ENCODE peak calls at places on chromosomes 5 and 9, in eight cellular contexts. O is breast epithelium, A is neural progenitor cell, V is lung, F is pancreas, M is heart left ventricle, Q is SJCRH30, T is adrenal gland. L is an unnamed sample. For H3K4me1, the result is how much of the 10 kb centered on the place peaks cover.

GRCh38 chr9:117779760-117780159 is 75.6 kb downstream of the TLR4 start:
- DNase-seq in O (no peak), A (peak), V (no peak), F (no peak), M (no peak), Q (no peak), T (no peak), L (no peak)

GRCh38 chr5:140795259-140795641 is 598 bp downstream of the PCDHA2 start:
- DNase-seq in O (no peak), A (peak), V (no peak), F (no peak), M (no peak), Q (no peak), T (no peak), L (no peak)

GRCh38 chr5:107557051-107557658 is 113.6 kb downstream of the EFNA5 start:
- DNase-seq in O (peak), A (no peak), V (no peak), F (no peak), M (peak), Q (peak), T (no peak), L (peak)

GRCh38 chr9:79492092-79492995 is 79.4 kb upstream of the TLE4 start:
- DNase-seq in O (no peak), A (no peak), V (no peak), F (no peak), M (no peak), Q (no peak), T (no peak), L (no peak)

GRCh38 chr5:1510631-1511030 is 13.1 kb downstream of the LPCAT1 start:
- DNase-seq in O (no peak), A (no peak), V (peak), F (no peak), M (peak), Q (no peak), T (no peak), L (no peak)

GRCh38 chr5:36363776-36364175 is 62.1 kb upstream of the RANBP3L start:
- DNase-seq in O (no peak), A (no peak), V (no peak), F (no peak), M (no peak), Q (no peak), T (no peak), L (no peak)

GRCh38 chr9:71826289-71826688 is 58.0 kb upstream of the CEMIP2 start:
- DNase-seq in O (no peak), A (no peak), V (no peak), F (no peak), M (no peak), Q (no peak), T (no peak), L (no peak)

GRCh38 chr9:19420877-19421276 is 12.1 kb downstream of the ACER2 start:
- DNase-seq in O (no peak), A (no peak), V (no peak), F (no peak), M (no peak), Q (no peak), T (no peak), L (no peak)

GRCh38 chr9:93517331-93517730 is 59.1 kb upstream of the PHF2 start:
- DNase-seq in O (no peak), A (no peak), V (no peak), F (no peak), M (no peak), Q (no peak), T (no peak), L (no peak)

GRCh38 chr9:116391306-116391900 is 237.8 kb downstream of the PAPPA start:
- DNase-seq in O (no peak), A (no peak), V (no peak), F (no peak), M (no peak), Q (no peak), T (no peak), L (peak)

GRCh38 chr5:83955916-83956315 is 235.3 kb upstream of the HAPLN1 start:
- DNase-seq in O (no peak), A (no peak), V (no peak), F (no peak), M (no peak), Q (peak), T (no peak), L (no peak)

GRCh38 chr9:35357826-35358225 is 132.1 kb upstream of the RUSC2 start:
- DNase-seq in O (no peak), A (no peak), V (no peak), F (no peak), M (no peak), Q (no peak), T (no peak), L (no peak)

GRCh38 chr5:68348447-68349222 is 133.1 kb downstream of the PIK3R1 start:
- DNase-seq in O (no peak), A (no peak), V (no peak), F (no peak), M (peak), Q (no peak), T (no peak), L (peak)

GRCh38 chr5:123285122-123286011 is 137.8 kb downstream of the CEP120 start:
- DNase-seq in O (no peak), A (peak), V (no peak), F (no peak), M (no peak), Q (no peak), T (no peak), L (peak)

GRCh38 chr5:106092455-106092854 is 1578.3 kb downstream of the EFNA5 start:
- DNase-seq in O (no peak), A (no peak), V (no peak), F (no peak), M (no peak), Q (no peak), T (no peak), L (no peak)

GRCh38 chr9:4828776-4829175 is 36.0 kb downstream of the RCL1 start:
- DNase-seq in O (no peak), A (no peak), V (no peak), F (no peak), M (no peak), Q (peak), T (peak), L (no peak)

GRCh38 chr9:126108240-126108639 is 218.4 kb upstream of the MVB12B start:
- DNase-seq in O (no peak), A (peak), V (no peak), F (no peak), M (no peak), Q (peak), T (no peak), L (no peak)

GRCh38 chr5:17412760-17413671 is 85.0 kb upstream of the TAF11L2 start:
- DNase-seq in O (no peak), A (peak), V (no peak), F (no peak), M (no peak), Q (no peak), T (no peak), L (no peak)

GRCh38 chr5:6399978-6400910 is 21.9 kb upstream of the MED10 start:
- DNase-seq in O (no peak), A (no peak), V (no peak), F (no peak), M (no peak), Q (no peak), T (peak), L (no peak)

GRCh38 chr9:83675466-83675865 is 32.3 kb downstream of the UBQLN1 start:
- DNase-seq in O (no peak), A (no peak), V (no peak), F (no peak), M (no peak), Q (no peak), T (no peak), L (no peak)

GRCh38 chr5:62306494-62307363 is 723 bp downstream of the KIF2A start:
- DNase-seq in O (peak), A (peak), V (peak), F (peak), M (no peak), Q (peak), T (peak), L (peak)

GRCh38 chr5:137888875-137889759 is at the start of gene PKD2L2:
- DNase-seq in O (peak), A (peak), V (peak), F (peak), M (peak), Q (no peak), T (peak), L (peak)

GRCh38 chr5:90685425-90686022 is 126.9 kb downstream of the ADGRV1 start:
- DNase-seq in O (no peak), A (no peak), V (no peak), F (no peak), M (no peak), Q (no peak), T (no peak), L (no peak)

GRCh38 chr5:101728933-101729332 is 567.2 kb downstream of the SLCO4C1 start:
- DNase-seq in O (no peak), A (peak), V (no peak), F (no peak), M (no peak), Q (peak), T (no peak), L (no peak)

GRCh38 chr5:125338804-125339203 is 592.4 kb upstream of the ZNF608 start:
- DNase-seq in O (no peak), A (no peak), V (no peak), F (no peak), M (no peak), Q (no peak), T (no peak), L (no peak)

GRCh38 chr5:68277427-68277826 is 61.9 kb downstream of the PIK3R1 start:
- DNase-seq in O (no peak), A (no peak), V (no peak), F (no peak), M (no peak), Q (no peak), T (no peak), L (no peak)

GRCh38 chr9:5628183-5628529 is 751 bp upstream of the RIC1 start:
- DNase-seq in O (no peak), A (no peak), V (no peak), F (no peak), M (no peak), Q (no peak), T (no peak), L (no peak)

GRCh38 chr9:35666045-35666444 is 1.1 kb upstream of the ARHGEF39 start:
- DNase-seq in O (no peak), A (no peak), V (no peak), F (no peak), M (no peak), Q (no peak), T (no peak), L (no peak)

GRCh38 chr5:62593331-62593730 is 14.7 kb downstream of the LRRC70 start:
- DNase-seq in O (no peak), A (no peak), V (no peak), F (no peak), M (no peak), Q (no peak), T (no peak), L (no peak)

GRCh38 chr9:129587487-129588262 is 33.2 kb downstream of the C9orf50 start:
- DNase-seq in O (no peak), A (no peak), V (no peak), F (no peak), M (no peak), Q (peak), T (peak), L (no peak)

DNA sequence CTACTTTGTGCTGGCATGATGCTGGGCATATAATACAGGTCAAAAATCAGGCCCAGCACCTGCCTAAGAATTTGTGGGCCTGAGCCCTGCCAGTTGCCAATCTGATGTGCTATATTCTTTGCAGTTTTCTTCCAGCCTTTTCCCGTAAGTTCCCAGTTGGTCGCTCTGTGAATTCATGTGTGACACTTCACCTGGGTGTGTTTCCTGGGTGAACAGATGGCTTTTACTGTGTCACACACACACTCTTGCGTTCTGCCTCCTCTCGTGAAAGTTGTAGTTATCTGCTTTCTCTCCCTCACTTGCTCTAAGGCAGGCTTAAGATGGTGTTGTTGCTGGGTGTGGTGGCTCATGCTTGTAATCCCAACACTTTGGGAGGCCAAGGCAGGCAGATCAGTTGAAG is 153.5 kb upstream of the DMRT1 start:
- DNase-seq in O (no peak), A (no peak), V (no peak), F (no peak), M (no peak), Q (no peak), T (no peak), L (no peak)
- H3K4me1 ChIP-seq in O (under half), A (under half), V (under half), F (under half), M (half or more), Q (under half), T (under half), L (under half)

GRCh38 chr5:81851481-81852178 is 100.7 kb upstream of the SSBP2 start:
- DNase-seq in O (peak), A (peak), V (peak), F (peak), M (peak), Q (peak), T (peak), L (peak)
- H3K4me3 ChIP-seq in O (peak), A (peak), V (peak), F (peak), M (peak), Q (peak), T (peak), L (peak)

DNA sequence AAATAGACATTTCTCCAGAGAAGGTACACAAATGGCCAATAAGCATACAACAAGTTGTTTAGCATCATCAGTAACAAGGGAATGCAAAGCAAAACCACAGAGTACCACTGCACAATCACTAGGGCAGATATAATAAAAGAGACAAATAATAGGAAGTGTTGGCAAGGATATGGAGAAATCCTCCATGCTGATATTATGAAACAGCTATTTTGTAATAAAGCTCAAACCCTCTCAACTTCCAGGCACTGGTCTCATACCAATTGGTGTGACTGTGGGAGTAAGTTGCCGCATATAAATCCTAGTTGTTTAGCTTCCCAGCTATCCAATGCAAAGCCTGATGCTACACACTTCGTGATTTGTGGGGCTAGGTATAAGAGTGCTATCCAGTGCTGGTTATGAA is 88.6 kb downstream of the SMIM23 start:
- DNase-seq in O (no peak), A (no peak), V (no peak), F (no peak), M (no peak), Q (no peak), T (no peak), L (no peak)
- H3K27ac ChIP-seq in O (no peak), A (no peak), V (no peak), F (no peak), M (no peak), Q (no peak), T (no peak), L (no peak)

DNA sequence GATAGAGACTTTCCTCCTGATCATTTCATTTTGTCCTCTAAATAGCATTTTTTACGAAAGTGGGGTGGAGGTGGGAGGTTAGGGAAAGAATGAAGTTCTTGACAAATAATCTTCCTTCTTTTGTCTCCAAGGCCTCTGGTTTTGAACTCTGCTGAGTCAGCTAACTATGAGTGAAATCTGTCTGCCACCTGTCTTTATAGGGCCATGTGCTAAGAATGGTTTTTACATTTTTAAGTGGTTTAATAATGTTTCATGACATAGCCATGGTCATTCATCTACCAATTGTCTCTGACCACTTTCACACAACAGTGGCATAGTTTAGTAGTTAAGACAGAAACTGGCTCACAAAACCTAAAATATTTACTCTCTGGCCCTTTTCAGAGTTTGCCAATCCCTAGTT is 7.6 kb downstream of the MAN2A1 start:
- DNase-seq in O (no peak), A (no peak), V (no peak), F (no peak), M (no peak), Q (peak), T (no peak), L (no peak)
- H3K4me1 ChIP-seq in O (under half), A (under half), V (under half), F (half or more), M (under half), Q (under half), T (half or more), L (under half)

GRCh38 chr5:81091199-81091598 is 131.0 kb downstream of the RASGRF2 start:
- DNase-seq in O (no peak), A (no peak), V (no peak), F (no peak), M (no peak), Q (no peak), T (no peak), L (no peak)
- H3K4me3 ChIP-seq in O (no peak), A (no peak), V (no peak), F (no peak), M (no peak), Q (no peak), T (no peak), L (no peak)

GRCh38 chr5:170310187-170310586 is 12.6 kb upstream of the LCP2 start:
- DNase-seq in O (no peak), A (no peak), V (no peak), F (no peak), M (no peak), Q (no peak), T (no peak), L (no peak)

GRCh38 chr5:170314696-170315095 is 17.1 kb upstream of the LCP2 start:
- DNase-seq in O (no peak), A (no peak), V (no peak), F (no peak), M (no peak), Q (no peak), T (no peak), L (no peak)

GRCh38 chr5:170311856-170312405 is 14.4 kb upstream of the LCP2 start:
- DNase-seq in O (no peak), A (no peak), V (no peak), F (no peak), M (no peak), Q (no peak), T (no peak), L (no peak)

GRCh38 chr5:170313344-170313743 is 15.8 kb upstream of the LCP2 start:
- DNase-seq in O (no peak), A (no peak), V (no peak), F (no peak), M (no peak), Q (peak), T (no peak), L (no peak)

GRCh38 chr5:170312666-170313065 is 15.1 kb upstream of the LCP2 start:
- DNase-seq in O (no peak), A (no peak), V (no peak), F (no peak), M (no peak), Q (peak), T (peak), L (no peak)
- H3K27ac ChIP-seq in O (no peak), A (no peak), V (peak), F (peak), M (no peak), Q (no peak), T (no peak), L (no peak)

DNA sequence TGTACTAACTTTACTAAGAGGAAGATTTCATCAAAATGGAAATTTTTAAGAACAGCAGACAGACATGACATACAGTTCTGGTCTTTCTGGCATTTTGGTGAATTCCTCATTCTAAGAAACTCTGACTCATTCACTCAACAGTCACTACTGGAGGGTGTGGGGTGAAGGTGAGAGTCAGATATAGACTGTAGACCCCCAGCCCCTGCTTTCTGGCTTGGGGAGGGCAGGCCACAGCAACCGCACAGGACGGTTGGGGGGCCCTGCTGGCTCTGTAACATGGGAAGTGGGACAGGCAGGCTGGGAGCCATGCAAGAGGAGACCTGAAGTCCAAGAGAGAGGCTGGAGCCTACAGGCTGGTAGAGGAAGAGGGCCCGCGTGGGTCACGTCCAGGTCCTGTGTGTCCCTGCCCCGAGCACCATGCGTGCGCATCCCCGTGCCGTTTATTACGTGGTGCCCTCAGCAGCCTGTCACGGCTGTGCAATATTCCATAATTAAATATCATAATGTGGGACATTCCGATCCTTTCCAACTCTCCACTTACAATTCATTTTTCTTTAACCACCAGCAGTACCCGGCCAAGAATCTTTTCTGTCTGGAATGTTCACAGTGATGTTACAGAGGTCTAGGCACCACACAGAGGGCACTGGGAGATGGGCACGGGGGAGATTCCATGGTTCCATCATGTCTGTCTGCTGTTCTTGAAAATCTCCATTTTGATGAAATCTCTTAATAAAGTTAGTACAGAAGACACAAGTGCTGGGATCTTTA is 75.6 kb downstream of the SEMA4D start:
- DNase-seq in O (no peak), A (no peak), V (no peak), F (no peak), M (no peak), Q (no peak), T (no peak), L (no peak)
- H3K4me1 ChIP-seq in O (under half), A (under half), V (under half), F (under half), M (under half), Q (under half), T (under half), L (under half)